ENCODE peak calls at places on chromosomes 12 and 14, in nine cellular contexts. J, V, C, Z, I, N, Y, H and X are unnamed samples.
A peak's percentile ranks its signal among the peaks of the same experiment; 100 is the strongest.

GRCh38 chr12:10119072-10119471 is 10.9 kb downstream of the CLEC7A start:
- DNase-seq in J (no peak), V (no peak), C (peak; percentile 70), Z (no peak), I (no peak), N (no peak), Y (no peak), H (no peak), X (no peak)

GRCh38 chr12:113185180-113186032 is at the start of the genes DDX54 and RITA1:
- DNase-seq in J (peak; percentile 79), V (peak; percentile 39), C (peak; percentile 75), Z (peak; percentile 85), I (peak; percentile 93), N (peak; percentile 74), Y (peak; percentile 84), H (peak; percentile 94), X (peak; percentile 70)

GRCh38 chr14:69043598-69044267 is 64.6 kb upstream of the ACTN1 start:
- DNase-seq in J (peak; percentile 68), V (no peak), C (peak; percentile 90), Z (no peak), I (no peak), N (no peak), Y (no peak), H (peak; percentile 12), X (peak; percentile 79)

GRCh38 chr12:70849265-70849960 is 71.1 kb downstream of the PTPRR start:
- DNase-seq in J (no peak), V (peak; percentile 13), C (peak; percentile 12), Z (no peak), I (peak; percentile 2), N (no peak), Y (no peak), H (peak; percentile 60), X (peak; percentile 40)

GRCh38 chr12:14723763-14724162 is 27.4 kb upstream of the GUCY2C start:
- DNase-seq in J (peak; percentile 23), V (peak; percentile 31), C (peak; percentile 70), Z (peak; percentile 59), I (peak; percentile 74), N (no peak), Y (peak; percentile 59), H (peak; percentile 37), X (peak; percentile 59)

GRCh38 chr14:93984987-93985410 is 8.6 kb upstream of the ASB2 start:
- DNase-seq in J (peak; percentile 59), V (peak; percentile 36), C (peak; percentile 83), Z (peak; percentile 48), I (peak; percentile 40), N (no peak), Y (no peak), H (peak; percentile 54), X (peak; percentile 95)

GRCh38 chr14:62213516-62213915 is 451.3 kb downstream of the SNAPC1 start:
- DNase-seq in J (no peak), V (no peak), C (peak; percentile 27), Z (no peak), I (peak; percentile 6), N (no peak), Y (no peak), H (no peak), X (no peak)

GRCh38 chr14:103868242-103868897 is 21.0 kb upstream of the PPP1R13B start:
- DNase-seq in J (no peak), V (no peak), C (no peak), Z (no peak), I (no peak), N (no peak), Y (no peak), H (no peak), X (no peak)

GRCh38 chr14:100828448-100828834 is 2.5 kb downstream of the MEG3 start:
- DNase-seq in J (no peak), V (peak; percentile 64), C (no peak), Z (no peak), I (no peak), N (no peak), Y (no peak), H (no peak), X (no peak)

GRCh38 chr14:106372870-106373657 is 846.7 kb downstream of the TMEM121 start:
- DNase-seq in J (no peak), V (no peak), C (no peak), Z (peak; percentile 72), I (peak; percentile 80), N (no peak), Y (peak; percentile 84), H (peak; percentile 66), X (no peak)